ENCODE peak calls at places on chromosomes 5 and 9, in eight cellular contexts. J is PC-3; P is ovary; N is CD4-positive, alpha-beta T cell; Y is CD8-positive, alpha-beta memory T cell; M is left lung; U is adipocyte; Z is HCT116. D is an unnamed sample. For H3K9me3, the result is how much of the 10 kb centered on the place peaks cover.

GRCh38 chr5:17833336-17833735 is 199.1 kb downstream of the TAF11L14 start:
- DNase-seq in J (no peak), M (no peak), P (no peak), N (no peak), Y (no peak), Z (no peak), U (no peak), D (no peak)

GRCh38 chr5:41721521-41721920 is 148.7 kb downstream of the OXCT1 start:
- DNase-seq in M (no peak), Y (no peak), U (peak), N (no peak), Z (no peak), J (no peak), P (no peak), D (no peak)

GRCh38 chr5:52269395-52269794 is 518.3 kb upstream of the ITGA1 start:
- DNase-seq in P (no peak), M (no peak), N (no peak), J (no peak), Z (no peak), Y (no peak), U (no peak), D (no peak)

GRCh38 chr9:69178583-69179011 is 4.5 kb downstream of the TJP2 start:
- DNase-seq in Y (no peak), Z (peak), P (no peak), M (no peak), U (no peak), J (peak), N (no peak), D (no peak)

GRCh38 chr5:172944741-172945140 is 14.5 kb upstream of the RPL26L1 start:
- DNase-seq in Z (no peak), N (no peak), P (no peak), Y (no peak), M (no peak), J (no peak), U (no peak), D (no peak)

GRCh38 chr5:135158315-135158697 is 124.3 kb upstream of the PITX1 start:
- DNase-seq in N (no peak), P (no peak), Z (no peak), U (no peak), M (no peak), Y (no peak), J (no peak), D (no peak)

GRCh38 chr5:82285206-82285605 is 7.1 kb upstream of the RPS23 start:
- DNase-seq in M (no peak), J (no peak), P (no peak), Z (no peak), U (no peak), N (no peak), Y (no peak), D (no peak)

GRCh38 chr5:139795074-139796001 is at the start of gene PSD2:
- DNase-seq in Y (no peak), M (no peak), Z (no peak), J (no peak), N (no peak), P (peak), U (peak), D (no peak)

GRCh38 chr9:114900937-114901802 is 29.2 kb downstream of the TNFSF8 start:
- DNase-seq in M (no peak), Z (no peak), N (no peak), J (peak), U (peak), P (no peak), Y (no peak), D (no peak)

GRCh38 chr5:5387192-5387591 is 35.3 kb upstream of the ICE1 start:
- DNase-seq in Z (no peak), U (no peak), J (peak), M (no peak), P (no peak), N (no peak), Y (no peak), D (no peak)

GRCh38 chr9:114721491-114722362 is 39.7 kb upstream of the TEX48 start:
- DNase-seq in Y (no peak), N (no peak), P (no peak), U (peak), J (peak), Z (no peak), M (no peak), D (no peak)

GRCh38 chr5:157562111-157562581 is 13.4 kb downstream of the ADAM19 start:
- DNase-seq in U (no peak), P (no peak), M (no peak), Z (no peak), Y (no peak), J (no peak), N (no peak), D (no peak)

GRCh38 chr9:120868676-120869359 is 8.2 kb downstream of the PHF19 start:
- DNase-seq in J (peak), U (peak), M (peak), N (peak), Y (peak), P (peak), Z (peak), D (peak)

GRCh38 chr9:114894801-114895433 is 35.5 kb downstream of the TNFSF8 start:
- DNase-seq in M (no peak), Y (no peak), J (peak), Z (no peak), U (peak), N (no peak), P (no peak), D (no peak)

GRCh38 chr5:174457141-174457678 is 267.2 kb upstream of the MSX2 start:
- DNase-seq in P (no peak), N (no peak), J (no peak), U (no peak), M (no peak), Y (no peak), Z (no peak), D (no peak)

GRCh38 chr5:72234898-72235297 is 85.1 kb downstream of the MRPS27 start:
- DNase-seq in N (no peak), M (no peak), Y (no peak), P (no peak), Z (peak), U (no peak), J (peak), D (no peak)

GRCh38 chr5:132499440-132500243 is 9.1 kb upstream of the IRF1 start:
- DNase-seq in N (no peak), M (no peak), Z (no peak), U (no peak), J (no peak), Y (no peak), P (no peak), D (no peak)

GRCh38 chr5:38765461-38765861 is 80.4 kb upstream of the OSMR start:
- DNase-seq in J (no peak), P (no peak), N (no peak), M (no peak), Z (no peak), U (no peak), Y (no peak), D (no peak)

GRCh38 chr9:69370430-69370829 is 45.4 kb downstream of the ENTREP1 start:
- DNase-seq in J (peak), U (no peak), Z (no peak), Y (no peak), M (no peak), P (no peak), N (no peak), D (no peak)

GRCh38 chr5:13976867-13977479 is 32.5 kb upstream of the DNAH5 start:
- DNase-seq in M (no peak), Y (no peak), P (no peak), U (peak), N (no peak), Z (peak), J (peak), D (no peak)

GRCh38 chr5:111854196-111854595 is 97.2 kb upstream of the NREP start:
- DNase-seq in M (no peak), U (no peak), J (no peak), Y (no peak), P (no peak), N (no peak), Z (no peak), D (no peak)

GRCh38 chr5:140672455-140673186 is 755 bp downstream of the DND1 start:
- DNase-seq in Y (no peak), P (peak), M (no peak), Z (no peak), N (no peak), U (peak), J (no peak), D (no peak)

GRCh38 chr9:131635285-131635684 is 90.0 kb downstream of the PRRT1B start:
- DNase-seq in N (peak), J (peak), Y (peak), Z (peak), P (peak), U (peak), M (peak), D (peak)

GRCh38 chr5:139636975-139637408 is 11.2 kb upstream of the CXXC5 start:
- DNase-seq in Y (no peak), Z (no peak), J (peak), M (no peak), N (no peak), P (no peak), U (peak), D (no peak)

GRCh38 chr5:8906303-8906967 is 639.4 kb downstream of the SEMA5A start:
- DNase-seq in N (no peak), J (peak), M (no peak), Y (no peak), U (no peak), P (no peak), Z (no peak), D (no peak)

GRCh38 chr5:109936091-109936490 is 246.4 kb downstream of the MAN2A1 start:
- DNase-seq in Y (no peak), J (no peak), Z (no peak), U (no peak), N (no peak), M (no peak), P (no peak), D (no peak)

GRCh38 chr9:71250626-71251025 is 129.2 kb upstream of the TRPM3 start:
- DNase-seq in Y (no peak), M (no peak), Z (no peak), U (no peak), P (no peak), J (no peak), N (no peak), D (no peak)

GRCh38 chr9:136545065-136545965 is 533 bp downstream of the NOTCH1 start:
- DNase-seq in Y (peak), Z (no peak), J (no peak), P (no peak), N (peak), M (no peak), U (peak), D (peak)

GRCh38 chr9:88949425-88949824 is 41.8 kb upstream of the S1PR3 start:
- DNase-seq in Z (no peak), U (peak), M (no peak), Y (no peak), P (peak), J (no peak), N (no peak), D (no peak)

GRCh38 chr9:130171226-130172148 is 717 bp upstream of the NCS1 start:
- DNase-seq in J (no peak), Y (no peak), Z (no peak), P (no peak), M (no peak), N (no peak), U (no peak), D (no peak)

GRCh38 chr5:66306844-66307315 is 162.8 kb downstream of the SREK1 start:
- DNase-seq in M (no peak), N (no peak), Y (no peak), U (no peak), J (no peak), Z (no peak), P (no peak), D (no peak)

GRCh38 chr9:88808019-88808656 is 183.1 kb upstream of the S1PR3 start:
- DNase-seq in Y (no peak), Z (no peak), U (peak), M (no peak), P (no peak), J (no peak), N (no peak), D (no peak)

GRCh38 chr9:94699715-94700114 is 26.8 kb upstream of the AOPEP start:
- DNase-seq in U (no peak), M (no peak), Z (no peak), N (no peak), J (no peak), P (no peak), Y (no peak), D (no peak)

GRCh38 chr5:55994998-55995914 is 493 bp upstream of the IL6ST start:
- DNase-seq in Z (peak), M (peak), U (peak), N (peak), Y (peak), P (peak), J (peak), D (peak)

GRCh38 chr5:55993013-55993412 is 1.8 kb downstream of the IL6ST start:
- DNase-seq in Z (no peak), J (peak), U (peak), M (no peak), N (no peak), P (no peak), Y (no peak), D (no peak)

GRCh38 chr5:55991768-55992486 is 2.8 kb downstream of the IL6ST start:
- DNase-seq in M (no peak), J (no peak), Y (no peak), N (no peak), Z (no peak), U (peak), P (no peak), D (no peak)

GRCh38 chr5:55993628-55994501 is 898 bp downstream of the IL6ST start:
- DNase-seq in U (peak), N (no peak), Z (no peak), Y (no peak), P (no peak), J (peak), M (no peak), D (no peak)

GRCh38 chr5:55994502-55994997 is at the start of gene IL6ST:
- DNase-seq in U (peak), Y (peak), J (peak), N (peak), P (no peak), Z (no peak), M (peak), D (peak)
- H3K9me3 ChIP-seq in U (under half), Y (under half), J (under half), N (under half), P (under half), Z (under half), M (under half), D (under half)

DNA sequence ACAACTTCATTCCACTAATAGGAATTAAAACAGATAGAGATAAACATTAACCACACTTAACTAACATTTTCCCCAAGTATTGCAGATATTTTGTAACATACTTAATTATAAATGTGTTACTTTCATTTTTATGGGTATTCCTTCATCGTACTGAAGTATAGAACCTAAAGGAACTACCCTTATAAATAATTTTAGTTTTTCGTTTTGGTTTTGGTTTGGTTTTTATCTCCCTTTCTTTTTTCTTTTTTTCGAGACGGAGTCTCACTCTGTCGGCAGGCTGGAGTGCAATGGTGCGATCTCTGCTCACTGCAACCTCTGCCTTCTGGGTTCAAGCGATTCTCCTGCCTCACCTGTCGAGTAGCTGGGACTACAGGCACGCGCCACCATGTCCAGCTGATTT is 60.1 kb upstream of the LMNB1 start:
- DNase-seq in Z (no peak), M (no peak), N (no peak), Y (no peak), J (no peak), P (no peak), U (no peak), D (no peak)
- H3K9me3 ChIP-seq in Z (under half), M (under half), N (under half), Y (under half), J (under half), P (under half), U (under half), D (under half)

GRCh38 chr5:179065703-179066102 is 5.5 kb downstream of the ZNF354C start:
- DNase-seq in M (no peak), Y (no peak), Z (no peak), N (no peak), J (no peak), U (no peak), P (no peak), D (no peak)
- H3K9me3 ChIP-seq in M (under half), Y (under half), Z (under half), N (under half), J (under half), U (under half), P (under half), D (under half)

GRCh38 chr5:130708744-130709143 is 456.3 kb downstream of the HINT1 start:
- DNase-seq in M (no peak), Z (no peak), Y (no peak), P (no peak), J (no peak), N (no peak), U (no peak), D (no peak)
- H3K9me3 ChIP-seq in M (under half), Z (under half), Y (under half), P (under half), J (under half), N (under half), U (under half), D (under half)

GRCh38 chr9:135002336-135002735 is 84.6 kb upstream of the FCN1 start:
- DNase-seq in Z (no peak), Y (no peak), N (no peak), U (no peak), J (no peak), P (no peak), M (no peak), D (no peak)

GRCh38 chr9:134996591-134997530 is 79.1 kb upstream of the FCN1 start:
- DNase-seq in N (no peak), M (peak), J (no peak), Z (no peak), Y (no peak), P (no peak), U (no peak), D (no peak)

GRCh38 chr9:135001526-135001925 is 83.8 kb upstream of the FCN1 start:
- DNase-seq in Z (no peak), U (no peak), P (no peak), M (no peak), J (no peak), N (no peak), Y (no peak), D (no peak)

GRCh38 chr9:135004772-135005171 is 82.7 kb upstream of the OLFM1 start:
- DNase-seq in M (no peak), N (no peak), Z (no peak), P (no peak), Y (no peak), J (no peak), U (no peak), D (no peak)

GRCh38 chr9:135000647-135001245 is 83.0 kb upstream of the FCN1 start:
- DNase-seq in N (no peak), Z (peak), M (no peak), U (no peak), J (no peak), Y (no peak), P (no peak), D (no peak)
- H3K9me3 ChIP-seq in N (under half), Z (under half), M (under half), U (half or more), J (under half), Y (under half), P (under half), D (under half)